ENCODE peak calls at places on chromosomes 12 and 14, in eight cellular contexts. One of them, this sample, is unnamed.

GRCh38 chr14:101757839-101758211 is 3.7 kb upstream of the PPP2R5C start:
- DNase-seq in T-helper 2 cell: no peak
- DNase-seq in left cardiac atrium: no peak
- DNase-seq in sigmoid colon: no peak
- DNase-seq in naive B cell: no peak
- DNase-seq in heart left ventricle: no peak
- DNase-seq in activated CD4-positive, alpha-beta T cell treated with anti-CD3 and anti-CD28 coated beads, Interleukin-2, amount 50 U/mL, for 1 hour: no peak
- DNase-seq in Caki2: no peak
- DNase-seq in this sample: no peak

GRCh38 chr14:105119410-105120025 is 49.1 kb downstream of the JAG2 start:
- DNase-seq in Caki2: no peak
- DNase-seq in activated CD4-positive, alpha-beta T cell treated with anti-CD3 and anti-CD28 coated beads, Interleukin-2, amount 50 U/mL, for 1 hour: no peak
- DNase-seq in heart left ventricle: no peak
- DNase-seq in left cardiac atrium: no peak
- DNase-seq in naive B cell: no peak
- DNase-seq in T-helper 2 cell: no peak
- DNase-seq in sigmoid colon: no peak
- DNase-seq in this sample: no peak

GRCh38 chr12:28998662-28999120 is 150.4 kb upstream of the FAR2 start:
- DNase-seq in activated CD4-positive, alpha-beta T cell treated with anti-CD3 and anti-CD28 coated beads, Interleukin-2, amount 50 U/mL, for 1 hour: no peak
- DNase-seq in left cardiac atrium: no peak
- DNase-seq in Caki2: peak; percentile 13
- DNase-seq in naive B cell: no peak
- DNase-seq in T-helper 2 cell: no peak
- DNase-seq in heart left ventricle: no peak
- DNase-seq in sigmoid colon: no peak
- DNase-seq in this sample: no peak

GRCh38 chr12:13289644-13290285 is 93.2 kb downstream of the EMP1 start:
- DNase-seq in naive B cell: no peak
- DNase-seq in sigmoid colon: no peak
- DNase-seq in left cardiac atrium: peak; percentile 29
- DNase-seq in T-helper 2 cell: no peak
- DNase-seq in activated CD4-positive, alpha-beta T cell treated with anti-CD3 and anti-CD28 coated beads, Interleukin-2, amount 50 U/mL, for 1 hour: no peak
- DNase-seq in heart left ventricle: no peak
- DNase-seq in Caki2: no peak
- DNase-seq in this sample: no peak

GRCh38 chr12:130339946-130340345 is 2.3 kb downstream of the PIWIL1 start:
- DNase-seq in heart left ventricle: no peak
- DNase-seq in naive B cell: no peak
- DNase-seq in activated CD4-positive, alpha-beta T cell treated with anti-CD3 and anti-CD28 coated beads, Interleukin-2, amount 50 U/mL, for 1 hour: no peak
- DNase-seq in T-helper 2 cell: no peak
- DNase-seq in left cardiac atrium: no peak
- DNase-seq in sigmoid colon: no peak
- DNase-seq in Caki2: peak; percentile 39
- DNase-seq in this sample: no peak

GRCh38 chr12:118495296-118495695 is 118.9 kb downstream of the SUDS3 start:
- DNase-seq in heart left ventricle: no peak
- DNase-seq in left cardiac atrium: no peak
- DNase-seq in sigmoid colon: no peak
- DNase-seq in naive B cell: no peak
- DNase-seq in T-helper 2 cell: no peak
- DNase-seq in activated CD4-positive, alpha-beta T cell treated with anti-CD3 and anti-CD28 coated beads, Interleukin-2, amount 50 U/mL, for 1 hour: no peak
- DNase-seq in Caki2: no peak
- DNase-seq in this sample: no peak

GRCh38 chr12:2258035-2258434 is 205.2 kb downstream of the CACNA1C start:
- DNase-seq in Caki2: no peak
- DNase-seq in sigmoid colon: no peak
- DNase-seq in activated CD4-positive, alpha-beta T cell treated with anti-CD3 and anti-CD28 coated beads, Interleukin-2, amount 50 U/mL, for 1 hour: no peak
- DNase-seq in left cardiac atrium: no peak
- DNase-seq in T-helper 2 cell: no peak
- DNase-seq in naive B cell: no peak
- DNase-seq in heart left ventricle: no peak
- DNase-seq in this sample: no peak

GRCh38 chr12:11981174-11981733 is 89.5 kb upstream of the BCL2L14 start:
- DNase-seq in heart left ventricle: no peak
- DNase-seq in Caki2: no peak
- DNase-seq in sigmoid colon: no peak
- DNase-seq in activated CD4-positive, alpha-beta T cell treated with anti-CD3 and anti-CD28 coated beads, Interleukin-2, amount 50 U/mL, for 1 hour: peak; percentile 31
- DNase-seq in left cardiac atrium: no peak
- DNase-seq in naive B cell: no peak
- DNase-seq in T-helper 2 cell: peak; percentile 9
- DNase-seq in this sample: peak; percentile 82

GRCh38 chr12:132066345-132066685 is 77.8 kb downstream of the DDX51 start:
- DNase-seq in naive B cell: peak; percentile 63
- DNase-seq in heart left ventricle: no peak
- DNase-seq in sigmoid colon: no peak
- DNase-seq in T-helper 2 cell: no peak
- DNase-seq in activated CD4-positive, alpha-beta T cell treated with anti-CD3 and anti-CD28 coated beads, Interleukin-2, amount 50 U/mL, for 1 hour: no peak
- DNase-seq in left cardiac atrium: no peak
- DNase-seq in Caki2: no peak
- DNase-seq in this sample: no peak

GRCh38 chr14:101716077-101716950 is 45.2 kb upstream of the PPP2R5C start:
- DNase-seq in left cardiac atrium: no peak
- DNase-seq in naive B cell: no peak
- DNase-seq in T-helper 2 cell: no peak
- DNase-seq in heart left ventricle: no peak
- DNase-seq in sigmoid colon: no peak
- DNase-seq in activated CD4-positive, alpha-beta T cell treated with anti-CD3 and anti-CD28 coated beads, Interleukin-2, amount 50 U/mL, for 1 hour: no peak
- DNase-seq in Caki2: no peak
- DNase-seq in this sample: no peak

GRCh38 chr12:68944296-68945076 is 11.5 kb upstream of the CPM start:
- DNase-seq in activated CD4-positive, alpha-beta T cell treated with anti-CD3 and anti-CD28 coated beads, Interleukin-2, amount 50 U/mL, for 1 hour: no peak
- DNase-seq in Caki2: peak; percentile 71
- DNase-seq in heart left ventricle: no peak
- DNase-seq in sigmoid colon: no peak
- DNase-seq in T-helper 2 cell: no peak
- DNase-seq in naive B cell: no peak
- DNase-seq in left cardiac atrium: no peak
- DNase-seq in this sample: no peak

GRCh38 chr14:44700184-44700583 is 193.1 kb upstream of the FSCB start:
- DNase-seq in left cardiac atrium: no peak
- DNase-seq in T-helper 2 cell: no peak
- DNase-seq in Caki2: peak; percentile 79
- DNase-seq in sigmoid colon: no peak
- DNase-seq in activated CD4-positive, alpha-beta T cell treated with anti-CD3 and anti-CD28 coated beads, Interleukin-2, amount 50 U/mL, for 1 hour: no peak
- DNase-seq in heart left ventricle: no peak
- DNase-seq in naive B cell: no peak
- DNase-seq in this sample: no peak

GRCh38 chr12:113988976-113989375 is 22.9 kb upstream of the RBM19 start:
- DNase-seq in sigmoid colon: no peak
- DNase-seq in T-helper 2 cell: no peak
- DNase-seq in left cardiac atrium: no peak
- DNase-seq in heart left ventricle: no peak
- DNase-seq in naive B cell: no peak
- DNase-seq in activated CD4-positive, alpha-beta T cell treated with anti-CD3 and anti-CD28 coated beads, Interleukin-2, amount 50 U/mL, for 1 hour: no peak
- DNase-seq in Caki2: no peak
- DNase-seq in this sample: no peak

GRCh38 chr12:115296613-115297012 is 612.6 kb upstream of the TBX3 start:
- DNase-seq in heart left ventricle: no peak
- DNase-seq in naive B cell: no peak
- DNase-seq in T-helper 2 cell: no peak
- DNase-seq in sigmoid colon: no peak
- DNase-seq in left cardiac atrium: no peak
- DNase-seq in activated CD4-positive, alpha-beta T cell treated with anti-CD3 and anti-CD28 coated beads, Interleukin-2, amount 50 U/mL, for 1 hour: no peak
- DNase-seq in Caki2: no peak
- DNase-seq in this sample: no peak

GRCh38 chr12:66905201-66905600 is 226.3 kb upstream of the GRIP1 start:
- DNase-seq in left cardiac atrium: no peak
- DNase-seq in heart left ventricle: no peak
- DNase-seq in activated CD4-positive, alpha-beta T cell treated with anti-CD3 and anti-CD28 coated beads, Interleukin-2, amount 50 U/mL, for 1 hour: no peak
- DNase-seq in naive B cell: no peak
- DNase-seq in sigmoid colon: no peak
- DNase-seq in T-helper 2 cell: no peak
- DNase-seq in Caki2: no peak
- DNase-seq in this sample: no peak

GRCh38 chr12:9843416-9843815 is 16.1 kb downstream of the KLRF1 start:
- DNase-seq in T-helper 2 cell: no peak
- DNase-seq in Caki2: no peak
- DNase-seq in sigmoid colon: no peak
- DNase-seq in naive B cell: no peak
- DNase-seq in left cardiac atrium: no peak
- DNase-seq in heart left ventricle: no peak
- DNase-seq in activated CD4-positive, alpha-beta T cell treated with anti-CD3 and anti-CD28 coated beads, Interleukin-2, amount 50 U/mL, for 1 hour: no peak
- DNase-seq in this sample: no peak

GRCh38 chr12:91603060-91603459 is 420.4 kb upstream of the DCN start:
- DNase-seq in Caki2: no peak
- DNase-seq in heart left ventricle: no peak
- DNase-seq in T-helper 2 cell: no peak
- DNase-seq in sigmoid colon: no peak
- DNase-seq in activated CD4-positive, alpha-beta T cell treated with anti-CD3 and anti-CD28 coated beads, Interleukin-2, amount 50 U/mL, for 1 hour: no peak
- DNase-seq in left cardiac atrium: no peak
- DNase-seq in naive B cell: no peak
- DNase-seq in this sample: no peak

GRCh38 chr12:119544780-119545625 is 48.6 kb upstream of the TMEM233 start:
- DNase-seq in naive B cell: peak; percentile 36
- DNase-seq in activated CD4-positive, alpha-beta T cell treated with anti-CD3 and anti-CD28 coated beads, Interleukin-2, amount 50 U/mL, for 1 hour: peak; percentile 45
- DNase-seq in T-helper 2 cell: peak; percentile 14
- DNase-seq in sigmoid colon: peak; percentile 72
- DNase-seq in Caki2: peak; percentile 60
- DNase-seq in heart left ventricle: peak; percentile 41
- DNase-seq in left cardiac atrium: peak; percentile 67
- DNase-seq in this sample: no peak

GRCh38 chr12:29732211-29732992 is 51.3 kb downstream of the TMTC1 start:
- DNase-seq in T-helper 2 cell: no peak
- DNase-seq in heart left ventricle: no peak
- DNase-seq in Caki2: no peak
- DNase-seq in naive B cell: no peak
- DNase-seq in left cardiac atrium: no peak
- DNase-seq in sigmoid colon: no peak
- DNase-seq in activated CD4-positive, alpha-beta T cell treated with anti-CD3 and anti-CD28 coated beads, Interleukin-2, amount 50 U/mL, for 1 hour: no peak
- DNase-seq in this sample: no peak

GRCh38 chr12:103571286-103571685 is 15.8 kb upstream of the STAB2 start:
- DNase-seq in T-helper 2 cell: no peak
- DNase-seq in naive B cell: no peak
- DNase-seq in sigmoid colon: no peak
- DNase-seq in left cardiac atrium: peak; percentile 22
- DNase-seq in heart left ventricle: peak; percentile 69
- DNase-seq in Caki2: no peak
- DNase-seq in activated CD4-positive, alpha-beta T cell treated with anti-CD3 and anti-CD28 coated beads, Interleukin-2, amount 50 U/mL, for 1 hour: no peak
- DNase-seq in this sample: no peak

GRCh38 chr14:92266216-92266615 is 56.7 kb upstream of the SLC24A4 start:
- DNase-seq in activated CD4-positive, alpha-beta T cell treated with anti-CD3 and anti-CD28 coated beads, Interleukin-2, amount 50 U/mL, for 1 hour: no peak
- DNase-seq in left cardiac atrium: no peak
- DNase-seq in sigmoid colon: no peak
- DNase-seq in Caki2: no peak
- DNase-seq in T-helper 2 cell: no peak
- DNase-seq in naive B cell: no peak
- DNase-seq in heart left ventricle: no peak
- DNase-seq in this sample: no peak

GRCh38 chr14:101222362-101223090 is 319.0 kb upstream of the RTL1 start:
- DNase-seq in T-helper 2 cell: no peak
- DNase-seq in heart left ventricle: no peak
- DNase-seq in activated CD4-positive, alpha-beta T cell treated with anti-CD3 and anti-CD28 coated beads, Interleukin-2, amount 50 U/mL, for 1 hour: no peak
- DNase-seq in naive B cell: no peak
- DNase-seq in left cardiac atrium: no peak
- DNase-seq in Caki2: no peak
- DNase-seq in sigmoid colon: peak; percentile 52
- DNase-seq in this sample: peak; percentile 56

GRCh38 chr12:108980831-108981618 is 39.8 kb downstream of the SVOP start:
- DNase-seq in Caki2: no peak
- DNase-seq in T-helper 2 cell: no peak
- DNase-seq in sigmoid colon: no peak
- DNase-seq in activated CD4-positive, alpha-beta T cell treated with anti-CD3 and anti-CD28 coated beads, Interleukin-2, amount 50 U/mL, for 1 hour: no peak
- DNase-seq in heart left ventricle: peak; percentile 81
- DNase-seq in naive B cell: no peak
- DNase-seq in left cardiac atrium: no peak
- DNase-seq in this sample: no peak

GRCh38 chr14:68789002-68789797 is 3.7 kb downstream of the ZFP36L1 start:
- DNase-seq in activated CD4-positive, alpha-beta T cell treated with anti-CD3 and anti-CD28 coated beads, Interleukin-2, amount 50 U/mL, for 1 hour: peak; percentile 86
- DNase-seq in left cardiac atrium: peak; percentile 90
- DNase-seq in heart left ventricle: peak; percentile 91
- DNase-seq in Caki2: peak; percentile 70
- DNase-seq in naive B cell: peak; percentile 81
- DNase-seq in T-helper 2 cell: peak; percentile 86
- DNase-seq in sigmoid colon: peak; percentile 95
- DNase-seq in this sample: peak; percentile 85

GRCh38 chr12:105748806-105749600 is 389.8 kb downstream of the NUAK1 start:
- DNase-seq in heart left ventricle: peak; percentile 36
- DNase-seq in left cardiac atrium: peak; percentile 76
- DNase-seq in sigmoid colon: no peak
- DNase-seq in naive B cell: no peak
- DNase-seq in activated CD4-positive, alpha-beta T cell treated with anti-CD3 and anti-CD28 coated beads, Interleukin-2, amount 50 U/mL, for 1 hour: no peak
- DNase-seq in Caki2: no peak
- DNase-seq in T-helper 2 cell: no peak
- DNase-seq in this sample: no peak

GRCh38 chr12:119684730-119685129 is 16.8 kb downstream of the PRKAB1 start:
- DNase-seq in activated CD4-positive, alpha-beta T cell treated with anti-CD3 and anti-CD28 coated beads, Interleukin-2, amount 50 U/mL, for 1 hour: no peak
- DNase-seq in T-helper 2 cell: no peak
- DNase-seq in Caki2: peak; percentile 65
- DNase-seq in left cardiac atrium: no peak
- DNase-seq in heart left ventricle: no peak
- DNase-seq in sigmoid colon: no peak
- DNase-seq in naive B cell: no peak
- DNase-seq in this sample: no peak

GRCh38 chr12:108205864-108206263 is 76.8 kb downstream of the WSCD2 start:
- DNase-seq in left cardiac atrium: no peak
- DNase-seq in T-helper 2 cell: no peak
- DNase-seq in naive B cell: no peak
- DNase-seq in activated CD4-positive, alpha-beta T cell treated with anti-CD3 and anti-CD28 coated beads, Interleukin-2, amount 50 U/mL, for 1 hour: no peak
- DNase-seq in Caki2: no peak
- DNase-seq in heart left ventricle: no peak
- DNase-seq in sigmoid colon: no peak
- DNase-seq in this sample: no peak

GRCh38 chr14:69887740-69888657 is 8.8 kb downstream of the SMOC1 start:
- DNase-seq in heart left ventricle: no peak
- DNase-seq in Caki2: no peak
- DNase-seq in activated CD4-positive, alpha-beta T cell treated with anti-CD3 and anti-CD28 coated beads, Interleukin-2, amount 50 U/mL, for 1 hour: no peak
- DNase-seq in naive B cell: no peak
- DNase-seq in left cardiac atrium: no peak
- DNase-seq in T-helper 2 cell: no peak
- DNase-seq in sigmoid colon: no peak
- DNase-seq in this sample: no peak